ENCODE peak calls at places on chromosome 13, in five cellular contexts. Q is breast epithelium, A is ascending aorta, N is brain microvascular endothelial cell, T is mammary epithelial cell. H is an unnamed sample. For H3K27me3, the result is how much of the 10 kb centered on the place peaks cover.

GRCh38 chr13:53411443-53411842 is 382.8 kb downstream of the OLFM4 start:
- DNase-seq in A (no peak), Q (no peak), N (no peak), T (no peak), H (no peak)

GRCh38 chr13:102648046-102648445 is 46.8 kb downstream of the METTL21C start:
- DNase-seq in A (no peak), Q (no peak), N (no peak), T (peak), H (no peak)

GRCh38 chr13:57629821-57630235 is 1.7 kb upstream of the PCDH17 start:
- DNase-seq in Q (no peak), T (no peak), N (peak), A (peak), H (no peak)

GRCh38 chr13:31749929-31750328 is 10.6 kb downstream of the RXFP2 start:
- DNase-seq in T (peak), A (no peak), N (peak), Q (no peak), H (no peak)

GRCh38 chr13:113404723-113405471 is 41.0 kb upstream of the GRTP1 start:
- DNase-seq in N (no peak), Q (no peak), T (no peak), A (no peak), H (no peak)

GRCh38 chr13:59641758-59642157 is 522.0 kb downstream of the DIAPH3 start:
- DNase-seq in T (no peak), A (no peak), Q (no peak), N (no peak), H (no peak)

GRCh38 chr13:98959299-98959698 is 18.6 kb downstream of the DOCK9 start:
- DNase-seq in N (no peak), Q (no peak), T (no peak), A (no peak), H (no peak)

GRCh38 chr13:50261502-50261901 is 246.3 kb downstream of the KCNRG start:
- DNase-seq in T (peak), N (no peak), Q (no peak), A (no peak), H (no peak)

GRCh38 chr13:37058801-37059135 is 720 bp downstream of the SUPT20H start:
- DNase-seq in T (no peak), A (no peak), N (peak), Q (no peak), H (no peak)

GRCh38 chr13:82800391-82800790 is 1081.9 kb downstream of the SLITRK1 start:
- DNase-seq in A (no peak), Q (no peak), T (no peak), N (no peak), H (no peak)

GRCh38 chr13:85586422-85586831 is 212.8 kb downstream of the SLITRK6 start:
- DNase-seq in Q (no peak), N (peak), T (peak), A (no peak), H (no peak)

GRCh38 chr13:46274094-46274698 is 62.5 kb downstream of the LRRC63 start:
- DNase-seq in Q (no peak), T (no peak), A (no peak), N (no peak), H (no peak)

GRCh38 chr13:97879646-97880297 is 73.7 kb upstream of the IPO5 start:
- DNase-seq in Q (no peak), T (peak), A (no peak), N (peak), H (no peak)

GRCh38 chr13:20118268-20119140 is 42.3 kb downstream of the GJA3 start:
- DNase-seq in Q (no peak), A (no peak), N (no peak), T (no peak), H (no peak)

GRCh38 chr13:98731038-98731437 is 21.4 kb downstream of the SLC15A1 start:
- DNase-seq in N (no peak), T (no peak), A (no peak), Q (no peak), H (no peak)

GRCh38 chr13:26623125-26623524 is 65.6 kb downstream of the WASF3 start:
- DNase-seq in T (no peak), A (no peak), Q (no peak), N (no peak), H (no peak)

GRCh38 chr13:45516757-45517156 is 52.0 kb downstream of the COG3 start:
- DNase-seq in T (no peak), A (no peak), N (no peak), Q (no peak), H (no peak)

GRCh38 chr13:42549555-42549941 is 24.4 kb upstream of the TNFSF11 start:
- DNase-seq in N (no peak), Q (no peak), T (no peak), A (no peak), H (no peak)

GRCh38 chr13:46562581-46562980 is 9.6 kb downstream of the LRCH1 start:
- DNase-seq in N (no peak), T (no peak), Q (no peak), A (no peak), H (no peak)

GRCh38 chr13:59337070-59337469 is 826.7 kb downstream of the DIAPH3 start:
- DNase-seq in Q (no peak), A (no peak), T (no peak), N (peak), H (no peak)

GRCh38 chr13:71290963-71291937 is 575.8 kb downstream of the DACH1 start:
- DNase-seq in T (peak), N (peak), A (no peak), Q (no peak), H (no peak)

GRCh38 chr13:78325585-78325984 is 277.8 kb downstream of the POU4F1 start:
- DNase-seq in Q (no peak), T (no peak), A (no peak), N (no peak), H (no peak)

GRCh38 chr13:26872444-26873173 is 112.0 kb upstream of the GPR12 start:
- DNase-seq in A (no peak), Q (no peak), N (peak), T (peak), H (no peak)

GRCh38 chr13:91042870-91043269 is 304.6 kb upstream of the MIR17HG start:
- DNase-seq in A (no peak), Q (no peak), N (no peak), T (no peak), H (no peak)

GRCh38 chr13:110555601-110556223 is 5.8 kb downstream of the RAB20 start:
- DNase-seq in N (no peak), Q (peak), T (no peak), A (no peak), H (no peak)

GRCh38 chr13:46181799-46182490 is at the start of gene LCP1:
- DNase-seq in Q (peak), T (peak), N (no peak), A (no peak), H (no peak)

GRCh38 chr13:95564948-95565347 is 12.4 kb downstream of the CLDN10 start:
- DNase-seq in T (peak), Q (no peak), A (no peak), N (no peak), H (no peak)

GRCh38 chr13:98182589-98182988 is 5.5 kb upstream of the RNF113B start:
- DNase-seq in Q (no peak), A (no peak), N (no peak), T (no peak), H (no peak)

GRCh38 chr13:26743971-26744370 is 16.6 kb downstream of the GPR12 start:
- DNase-seq in N (no peak), Q (no peak), T (no peak), A (no peak), H (no peak)

GRCh38 chr13:111156421-111156820 is 41.3 kb downstream of the ARHGEF7 start:
- DNase-seq in A (no peak), T (no peak), N (no peak), Q (no peak), H (no peak)

GRCh38 chr13:57063007-57063406 is 77.7 kb upstream of the PRR20A start:
- DNase-seq in Q (no peak), N (no peak), A (no peak), T (no peak), H (no peak)

GRCh38 chr13:73058741-73059459 is at the start of gene KLF5:
- DNase-seq in A (peak), Q (peak), T (peak), N (peak), H (peak)
- H3K27me3 ChIP-seq in A (under half), Q (under half), T (under half), N (under half), H (under half)

GRCh38 chr13:106753241-106753640 is 185.3 kb upstream of the ARGLU1 start:
- DNase-seq in A (no peak), N (no peak), T (no peak), Q (no peak), H (no peak)
- H3K27ac ChIP-seq in A (no peak), N (no peak), T (no peak), Q (no peak), H (no peak)

DNA sequence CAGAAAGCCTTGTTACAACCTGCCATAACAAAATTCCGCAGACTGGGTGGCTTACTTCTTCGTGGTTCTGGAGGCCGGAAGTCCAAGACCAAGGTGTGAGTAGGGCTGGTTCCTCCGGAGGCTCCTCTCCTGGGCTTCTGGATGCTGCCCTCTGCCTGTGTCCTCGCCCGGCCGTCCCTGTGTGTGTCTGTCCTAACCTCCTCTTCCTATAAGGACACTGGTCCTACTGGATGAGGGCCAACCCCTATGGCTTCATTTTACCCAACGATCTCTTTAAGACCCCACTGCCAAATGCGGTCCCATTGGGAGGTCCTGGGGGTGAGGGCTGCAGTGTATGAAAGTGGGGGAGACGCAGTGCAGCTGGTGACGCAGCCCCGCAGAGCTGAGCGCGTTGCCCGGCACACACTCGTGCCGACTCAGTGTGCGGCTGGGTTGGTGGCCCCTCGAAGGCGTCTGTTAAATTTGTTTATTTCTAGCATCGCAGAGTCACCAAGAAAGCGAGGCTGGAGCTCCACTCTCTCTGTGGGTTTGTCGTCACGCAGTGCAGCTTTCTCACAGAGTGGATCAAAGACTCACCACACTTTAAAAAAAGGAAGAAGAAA is 116.7 kb downstream of the SOX1 start:
- DNase-seq in N (no peak), A (no peak), Q (no peak), T (no peak), H (no peak)
- H3K27me3 ChIP-seq in N (under half), A (under half), Q (under half), T (under half), H (under half)

GRCh38 chr13:29761815-29762214 is 88.6 kb downstream of the UBL3 start:
- DNase-seq in T (no peak), N (no peak), A (no peak), Q (no peak), H (no peak)
- H3K27ac ChIP-seq in T (no peak), N (no peak), A (no peak), Q (no peak), H (no peak)

H was measured in thoracic aorta.